ENCODE peak calls at places on chromosomes 1 and 21, in six cellular contexts. F is H1, O is K562, L is HepG2, H is NT2/D1, N is GM12878. Q is an unnamed sample.

GRCh38 chr1:80540605-80541004 is 1260.1 kb upstream of the ADGRL2 start:
- DNase-seq in F (no peak), O (no peak), L (no peak), H (no peak), N (no peak), Q (no peak)

GRCh38 chr1:15476927-15477326 is 1.0 kb downstream of the CELA2B start:
- DNase-seq in F (no peak), O (peak; percentile 45), L (no peak), H (no peak), N (no peak), Q (no peak)

GRCh38 chr1:23167353-23168078 is 1.1 kb downstream of the LUZP1 start:
- DNase-seq in F (peak; percentile 76), O (peak; percentile 79), L (peak; percentile 50), H (peak; percentile 18), N (no peak), Q (no peak)

GRCh38 chr1:234141006-234141405 is 232.2 kb upstream of the COA6 start:
- DNase-seq in F (no peak), O (no peak), L (no peak), H (no peak), N (no peak), Q (no peak)

GRCh38 chr1:160206421-160207117 is 1.4 kb downstream of the PEA15 start:
- DNase-seq in F (no peak), O (no peak), L (no peak), H (peak; percentile 77), N (no peak), Q (no peak)

GRCh38 chr1:65255088-65256050 is 54.0 kb upstream of the DNAJC6 start:
- DNase-seq in F (peak; percentile 58), O (peak; percentile 55), L (no peak), H (no peak), N (no peak), Q (no peak)

GRCh38 chr21:21806711-21807597 is 808.7 kb downstream of the NCAM2 start:
- DNase-seq in F (no peak), O (no peak), L (no peak), H (no peak), N (no peak), Q (no peak)

GRCh38 chr1:208203127-208203847 is 40.9 kb downstream of the PLXNA2 start:
- DNase-seq in F (no peak), O (no peak), L (peak; percentile 79), H (no peak), N (no peak), Q (no peak)

GRCh38 chr1:45929257-45929687 is 125.9 kb downstream of the MAST2 start:
- DNase-seq in F (no peak), O (no peak), L (peak; percentile 26), H (peak; percentile 87), N (no peak), Q (peak; percentile 92)

GRCh38 chr21:15514073-15514946 is 215.5 kb upstream of the USP25 start:
- DNase-seq in F (no peak), O (no peak), L (peak; percentile 94), H (no peak), N (peak; percentile 45), Q (no peak)

GRCh38 chr1:242197907-242198306 is 199.0 kb upstream of the MAP1LC3C start:
- DNase-seq in F (no peak), O (no peak), L (no peak), H (no peak), N (no peak), Q (no peak)

GRCh38 chr1:209705033-209705589 is 465 bp downstream of the HSD11B1 start:
- DNase-seq in F (no peak), O (no peak), L (no peak), H (no peak), N (no peak), Q (no peak)

GRCh38 chr1:171220551-171221175 is 27.6 kb upstream of the FMO1 start:
- DNase-seq in F (peak; percentile 67), O (no peak), L (no peak), H (peak; percentile 94), N (no peak), Q (no peak)

GRCh38 chr1:6007318-6008083 is 15.3 kb upstream of the NPHP4 start:
- DNase-seq in F (no peak), O (peak; percentile 74), L (no peak), H (no peak), N (no peak), Q (no peak)

GRCh38 chr1:56975446-56975845 is 9.6 kb upstream of the C8B start:
- DNase-seq in F (no peak), O (no peak), L (no peak), H (no peak), N (no peak), Q (no peak)

GRCh38 chr1:20411196-20411980 is 74.6 kb downstream of the CAMK2N1 start:
- DNase-seq in F (no peak), O (no peak), L (no peak), H (no peak), N (no peak), Q (peak; percentile 60)

GRCh38 chr1:8363186-8363585 is 45.3 kb downstream of the SLC45A1 start:
- DNase-seq in F (no peak), O (no peak), L (no peak), H (no peak), N (no peak), Q (no peak)

GRCh38 chr1:233343262-233343661 is 15.7 kb downstream of the MAP3K21 start:
- DNase-seq in F (no peak), O (no peak), L (no peak), H (no peak), N (no peak), Q (no peak)

GRCh38 chr1:156461781-156462647 is 38.6 kb downstream of the MEF2D start:
- DNase-seq in F (no peak), O (no peak), L (no peak), H (no peak), N (no peak), Q (no peak)

GRCh38 chr1:93061895-93062792 is 16.9 kb upstream of the MTF2 start:
- DNase-seq in F (peak; percentile 49), O (peak; percentile 27), L (peak; percentile 54), H (peak; percentile 36), N (no peak), Q (peak; percentile 47)

GRCh38 chr1:165342588-165342987 is 13.9 kb downstream of the LMX1A start:
- DNase-seq in F (no peak), O (no peak), L (no peak), H (no peak), N (no peak), Q (no peak)

GRCh38 chr1:178126261-178126660 is 32.4 kb downstream of the RASAL2 start:
- DNase-seq in F (no peak), O (no peak), L (peak; percentile 8), H (no peak), N (no peak), Q (no peak)

GRCh38 chr1:206565973-206566372 is 46.3 kb downstream of the EIF2D start:
- DNase-seq in F (no peak), O (no peak), L (no peak), H (no peak), N (no peak), Q (no peak)

GRCh38 chr1:235632538-235633219 is 16.9 kb downstream of the GNG4 start:
- DNase-seq in F (no peak), O (no peak), L (no peak), H (no peak), N (peak; percentile 23), Q (no peak)
- TF ChIP-seq ZNF274 in F (no peak), O (no peak), L (no peak), H (no peak), N (no peak), Q (no peak)

GRCh38 chr1:102836991-102837390 is 271.3 kb downstream of the COL11A1 start:
- DNase-seq in F (no peak), O (no peak), L (no peak), H (no peak), N (no peak), Q (no peak)

GRCh38 chr1:102840741-102841140 is 267.6 kb downstream of the COL11A1 start:
- DNase-seq in F (no peak), O (no peak), L (no peak), H (no peak), N (no peak), Q (no peak)

GRCh38 chr1:102834688-102835320 is 273.5 kb downstream of the COL11A1 start:
- DNase-seq in F (no peak), O (no peak), L (no peak), H (no peak), N (no peak), Q (no peak)

GRCh38 chr1:102837551-102837950 is 270.8 kb downstream of the COL11A1 start:
- DNase-seq in F (no peak), O (no peak), L (no peak), H (no peak), N (no peak), Q (no peak)

GRCh38 chr1:102838016-102838415 is 270.3 kb downstream of the COL11A1 start:
- DNase-seq in F (no peak), O (no peak), L (no peak), H (no peak), N (no peak), Q (no peak)
- TF ChIP-seq YY1 in F (no peak), O (no peak), L (no peak), H (no peak), N (no peak), Q (no peak)

DNA sequence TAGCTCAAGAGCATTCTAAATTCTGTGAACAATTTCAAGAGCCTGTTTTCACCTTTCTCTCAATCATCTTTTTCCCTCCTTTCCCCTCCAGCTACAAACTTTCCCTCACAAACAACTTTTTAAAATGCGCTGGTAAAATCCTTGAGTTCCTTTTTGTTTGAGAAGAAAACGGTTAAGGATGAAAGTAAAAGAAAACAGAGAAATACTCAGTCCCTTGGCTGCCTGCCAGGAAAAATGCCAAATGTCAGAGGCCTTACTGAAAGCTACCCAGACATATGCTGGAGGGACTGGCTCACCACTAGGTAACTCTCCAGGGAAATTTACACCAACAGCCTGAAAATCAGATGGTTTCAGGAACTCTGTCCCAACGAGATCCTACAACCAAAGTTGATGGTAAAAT is 11.0 kb upstream of the SERBP1 start:
- DNase-seq in F (no peak), O (no peak), L (peak; percentile 17), H (no peak), N (no peak), Q (no peak)
- TF ChIP-seq ZNF274 in F (no peak), O (no peak), L (no peak), H (no peak), N (no peak), Q (no peak)

DNA sequence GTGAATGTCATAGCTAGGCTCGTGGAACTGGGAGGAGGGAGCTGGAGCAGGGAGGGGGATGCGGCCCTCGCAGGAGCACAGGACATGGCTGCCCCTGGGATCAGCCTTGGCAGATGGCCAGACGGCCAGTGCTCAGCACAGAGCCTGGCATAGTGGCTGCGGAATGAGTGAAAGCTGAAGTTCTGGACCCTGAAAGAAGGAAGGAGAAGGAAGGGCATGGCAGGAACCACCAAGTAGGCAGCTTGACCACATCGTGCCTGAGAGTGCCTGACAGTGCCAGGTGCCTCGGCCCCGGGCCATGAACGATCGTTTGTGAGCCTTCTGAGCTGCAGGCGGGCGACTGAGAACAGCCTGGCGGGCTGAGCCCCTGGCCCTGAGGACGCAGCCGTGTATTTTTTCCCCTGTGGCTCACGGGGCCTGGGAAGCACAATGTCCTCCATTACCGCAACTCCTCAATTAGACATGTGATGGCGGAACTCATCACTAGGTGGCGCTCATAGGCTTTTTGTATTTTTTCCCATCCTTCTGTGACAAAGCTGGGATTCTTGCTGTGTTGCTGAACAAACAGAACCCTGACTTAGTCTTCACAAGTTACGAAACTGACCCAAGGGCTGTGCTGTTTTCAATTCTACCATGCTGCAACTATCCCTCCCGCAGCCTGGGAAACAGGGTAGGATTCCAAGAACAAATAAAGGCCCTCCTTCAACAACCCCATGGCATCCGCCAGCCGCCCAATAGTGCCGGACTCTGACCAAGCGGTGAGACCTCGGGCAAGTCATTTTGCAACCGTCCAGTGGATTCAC is 29.9 kb upstream of the TMEM61 start:
- DNase-seq in F (peak; percentile 93), O (peak; percentile 61), L (peak; percentile 84), H (peak; percentile 90), N (peak; percentile 27), Q (peak; percentile 60)
- TF ChIP-seq YY1 in F (peak; percentile 85), O (no peak), L (peak; percentile 20), H (no peak), N (peak; percentile 68), Q (peak; percentile 73)

Q was measured in HCT116.